ENCODE peak calls at places on chromosomes 1 and 21, in six cellular contexts. N is HL-60, B is HCT116, X is prostate gland, C is spleen, K is stomach. H is an unnamed sample.

GRCh38 chr1:42176902-42177519 is 12.5 kb upstream of the GUCA2A start:
- DNase-seq in N (peak), B (no peak), X (peak), C (no peak), K (no peak), H (peak)

GRCh38 chr21:36099000-36099399 is 29.2 kb downstream of the CBR1 start:
- DNase-seq in N (no peak), B (no peak), X (no peak), C (no peak), K (no peak), H (no peak)

GRCh38 chr1:29739176-29739575 is 502.9 kb downstream of the PTPRU start:
- DNase-seq in N (no peak), B (no peak), X (no peak), C (no peak), K (no peak), H (no peak)

GRCh38 chr1:239545466-239545865 is 159.1 kb downstream of the CHRM3 start:
- DNase-seq in N (no peak), B (no peak), X (no peak), C (no peak), K (no peak), H (no peak)

GRCh38 chr1:183783896-183784637 is 20.9 kb upstream of the RGL1 start:
- DNase-seq in N (no peak), B (no peak), X (peak), C (no peak), K (peak), H (peak)

GRCh38 chr1:19342894-19343616 is 30.9 kb downstream of the SLC66A1 start:
- DNase-seq in N (no peak), B (no peak), X (no peak), C (no peak), K (no peak), H (no peak)

GRCh38 chr1:79859212-79859948 is 852.9 kb upstream of the ADGRL4 start:
- DNase-seq in N (no peak), B (no peak), X (no peak), C (no peak), K (no peak), H (peak)

GRCh38 chr1:210291786-210292275 is 36.9 kb upstream of the HHAT start:
- DNase-seq in N (no peak), B (no peak), X (no peak), C (no peak), K (no peak), H (no peak)

GRCh38 chr21:27429612-27430361 is 462.9 kb upstream of the ADAMTS5 start:
- DNase-seq in N (no peak), B (no peak), X (no peak), C (no peak), K (no peak), H (peak)

GRCh38 chr1:53195913-53196484 is 625 bp upstream of the CPT2 start:
- DNase-seq in N (no peak), B (no peak), X (no peak), C (no peak), K (no peak), H (no peak)

GRCh38 chr1:32538887-32539583 is at the start of gene ZBTB8A:
- DNase-seq in N (no peak), B (peak), X (peak), C (no peak), K (peak), H (peak)

GRCh38 chr1:21162740-21163464 is 13.8 kb downstream of the EIF4G3 start:
- DNase-seq in N (no peak), B (no peak), X (no peak), C (no peak), K (no peak), H (peak)

GRCh38 chr1:21302747-21303715 is 12.8 kb upstream of the ECE1 start:
- DNase-seq in N (no peak), B (no peak), X (no peak), C (no peak), K (no peak), H (peak)

GRCh38 chr1:191206808-191207207 is 729.1 kb upstream of the BRINP3 start:
- DNase-seq in N (no peak), B (peak), X (no peak), C (no peak), K (no peak), H (peak)

GRCh38 chr1:78490861-78491310 is at the start of gene PTGFR:
- DNase-seq in N (no peak), B (no peak), X (no peak), C (no peak), K (no peak), H (peak)

GRCh38 chr1:226942392-226942791 is 2.3 kb downstream of the COQ8A start:
- DNase-seq in N (no peak), B (no peak), X (no peak), C (no peak), K (no peak), H (no peak)

GRCh38 chr1:94622757-94623156 is 81.2 kb upstream of the F3 start:
- DNase-seq in N (no peak), B (peak), X (no peak), C (no peak), K (no peak), H (no peak)

GRCh38 chr1:35807614-35808375 is at the start of gene AGO4:
- DNase-seq in N (no peak), B (no peak), X (peak), C (peak), K (peak), H (peak)
- TF ChIP-seq POLR2AphosphoS5 in N (no peak), B (peak), X (no peak), C (peak), K (no peak), H (no peak)

DNA sequence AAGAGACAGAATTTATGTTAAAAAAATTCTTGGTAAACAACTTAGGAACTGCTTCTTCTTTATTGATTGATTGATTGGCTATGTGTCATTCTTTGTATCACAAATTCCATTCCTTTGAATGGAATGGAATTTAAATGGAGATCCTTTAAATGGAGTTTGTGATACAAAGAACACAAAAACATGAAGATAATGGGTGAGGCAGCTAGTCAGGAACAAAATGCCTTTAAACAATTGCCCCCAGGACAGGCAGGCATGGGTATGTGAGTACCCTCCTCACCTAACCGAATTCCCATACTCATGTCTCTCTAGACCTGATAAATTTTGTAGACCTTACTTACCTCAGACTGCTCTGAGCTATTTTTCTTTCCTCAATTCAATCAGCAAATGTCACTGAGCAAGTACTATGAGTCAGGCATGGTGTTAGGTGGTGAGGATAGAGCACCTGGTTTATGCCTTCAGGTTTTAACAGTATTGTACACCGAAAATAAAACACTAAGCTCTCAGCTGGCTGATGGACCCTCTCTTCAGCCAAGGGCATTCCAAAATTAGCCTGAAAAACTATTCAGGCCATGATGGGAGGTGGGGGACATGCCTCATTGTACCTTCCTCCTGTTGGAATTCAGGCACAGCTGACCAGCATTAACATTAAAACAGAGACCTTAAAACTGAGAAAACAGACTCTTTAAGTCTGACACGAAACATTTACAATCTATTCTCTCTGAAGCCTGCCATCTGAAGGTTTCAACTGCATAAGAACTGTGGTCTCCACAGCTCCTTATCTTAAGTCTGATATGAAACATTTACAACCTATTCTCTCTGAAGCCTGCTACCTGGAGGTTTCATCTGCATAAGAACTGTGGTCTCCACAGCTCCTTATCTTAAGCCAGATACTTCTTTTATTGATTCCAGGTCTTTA is 58.9 kb downstream of the OLFML3 start:
- DNase-seq in N (no peak), B (no peak), X (no peak), C (no peak), K (no peak), H (no peak)
- H3K4me3 ChIP-seq in N (no peak), B (no peak), X (no peak), C (no peak), K (no peak), H (no peak)

GRCh38 chr1:153944822-153945117 is 1.7 kb downstream of the DENND4B start:
- DNase-seq in N (no peak), B (no peak), X (no peak), C (no peak), K (no peak), H (no peak)

GRCh38 chr1:153942766-153943549 is 3.6 kb downstream of the DENND4B start:
- DNase-seq in N (no peak), B (no peak), X (no peak), C (peak), K (no peak), H (no peak)

GRCh38 chr1:153945131-153945794 is 1.3 kb downstream of the DENND4B start:
- DNase-seq in N (peak), B (no peak), X (no peak), C (peak), K (peak), H (peak)

GRCh38 chr1:153945795-153946621 is 510 bp downstream of the DENND4B start:
- DNase-seq in N (peak), B (no peak), X (peak), C (peak), K (peak), H (peak)

DNA sequence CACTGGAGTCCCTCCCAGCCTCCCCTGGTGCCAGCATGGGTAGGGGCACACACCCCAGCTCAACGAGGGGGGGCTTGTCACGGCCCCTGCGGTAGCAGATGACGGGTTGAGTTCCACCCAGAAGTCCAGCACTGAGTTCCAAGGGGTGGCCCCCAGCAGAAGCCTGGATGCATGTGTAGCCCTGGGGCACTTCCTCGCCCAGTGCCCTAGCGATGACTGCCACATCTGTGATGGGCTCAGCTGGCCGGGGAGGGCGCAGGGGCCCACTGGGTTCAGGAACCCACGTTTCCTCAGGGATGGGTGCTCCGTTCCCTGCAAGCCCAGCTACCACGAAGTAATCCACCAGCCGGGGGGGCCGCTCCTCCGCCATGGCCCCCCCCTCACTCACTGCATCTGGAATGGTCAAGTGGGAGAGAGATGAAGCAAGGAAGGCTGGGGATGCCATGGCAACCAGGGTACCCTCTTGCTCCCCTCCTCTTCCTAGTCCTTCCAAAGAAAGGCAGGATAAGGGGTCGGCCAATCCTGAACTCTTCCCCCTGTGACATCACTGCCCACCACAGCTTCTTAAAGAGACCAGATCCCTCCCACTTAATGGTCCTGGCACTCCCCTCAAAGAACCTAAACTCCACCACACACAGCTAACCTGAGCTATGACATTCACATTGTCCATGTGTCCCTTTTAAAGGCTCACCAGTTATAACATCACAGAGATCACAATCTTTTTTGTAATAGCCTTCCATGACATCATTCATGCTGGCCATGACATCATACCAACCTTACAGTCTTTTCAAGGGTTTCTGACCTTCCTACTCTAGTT is 2.3 kb downstream of the DENND4B start:
- DNase-seq in N (peak), B (no peak), X (no peak), C (peak), K (no peak), H (no peak)
- TF ChIP-seq POLR2AphosphoS5 in N (no peak), B (no peak), X (no peak), C (peak), K (no peak), H (no peak)

GRCh38 chr1:221712776-221713431 is 29.0 kb downstream of the DUSP10 start:
- DNase-seq in N (no peak), B (no peak), X (no peak), C (peak), K (peak), H (no peak)
- H3K4me3 ChIP-seq in N (no peak), B (no peak), X (no peak), C (no peak), K (no peak), H (no peak)

GRCh38 chr1:115277276-115277675 is 60.8 kb downstream of the NGF start:
- DNase-seq in N (no peak), B (peak), X (no peak), C (no peak), K (no peak), H (no peak)
- TF ChIP-seq POLR2AphosphoS5 in N (no peak), B (no peak), X (no peak), C (no peak), K (no peak), H (no peak)

DNA sequence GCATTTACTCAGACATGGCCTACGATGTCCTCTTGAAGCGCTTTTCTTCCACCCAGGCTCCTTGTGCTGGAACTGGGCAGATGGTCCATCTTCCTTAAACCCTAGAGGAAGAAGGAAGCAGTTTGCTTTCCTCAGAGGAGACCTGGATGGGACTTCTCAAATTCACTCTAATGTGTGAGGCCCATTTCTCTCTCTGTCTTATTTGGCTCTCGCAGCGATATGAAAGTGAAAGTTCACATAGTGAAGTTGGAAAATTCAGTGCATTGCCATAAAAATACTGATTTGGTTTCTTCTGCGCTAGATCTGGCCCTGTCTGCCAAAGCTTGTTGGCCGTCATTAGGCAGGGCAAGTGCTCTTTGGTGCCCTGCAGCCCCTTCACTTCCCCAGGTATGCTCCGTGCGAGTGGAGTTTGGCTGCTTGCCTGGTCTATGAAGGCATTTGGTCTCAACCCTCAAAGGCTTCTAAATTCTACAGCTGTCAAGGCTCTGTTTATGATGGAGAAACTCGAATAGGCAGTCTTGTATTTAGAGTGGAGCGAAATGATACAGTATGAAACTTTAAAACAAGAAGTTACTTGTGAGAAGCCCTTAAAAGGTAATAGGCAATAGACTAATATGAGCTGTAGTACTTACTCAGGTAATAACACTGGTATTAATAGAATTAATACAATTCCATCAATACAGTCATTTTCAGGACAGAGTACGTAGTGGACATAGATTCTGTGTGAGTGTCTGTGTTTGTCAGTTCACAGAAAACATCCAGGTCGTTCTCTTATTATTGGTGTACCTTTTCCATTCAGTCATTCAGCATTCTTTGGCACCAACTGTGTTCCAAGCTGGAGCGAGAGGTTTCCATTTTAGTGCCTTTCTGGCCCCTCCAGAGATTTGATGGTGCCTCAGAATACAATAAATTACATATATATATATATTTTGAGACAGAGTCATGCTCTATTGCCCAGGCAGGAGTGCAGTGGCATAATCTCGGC is 20.5 kb downstream of the SZRD1 start:
- DNase-seq in N (no peak), B (no peak), X (no peak), C (no peak), K (no peak), H (peak)
- H3K4me3 ChIP-seq in N (no peak), B (no peak), X (peak), C (no peak), K (peak), H (peak)

DNA sequence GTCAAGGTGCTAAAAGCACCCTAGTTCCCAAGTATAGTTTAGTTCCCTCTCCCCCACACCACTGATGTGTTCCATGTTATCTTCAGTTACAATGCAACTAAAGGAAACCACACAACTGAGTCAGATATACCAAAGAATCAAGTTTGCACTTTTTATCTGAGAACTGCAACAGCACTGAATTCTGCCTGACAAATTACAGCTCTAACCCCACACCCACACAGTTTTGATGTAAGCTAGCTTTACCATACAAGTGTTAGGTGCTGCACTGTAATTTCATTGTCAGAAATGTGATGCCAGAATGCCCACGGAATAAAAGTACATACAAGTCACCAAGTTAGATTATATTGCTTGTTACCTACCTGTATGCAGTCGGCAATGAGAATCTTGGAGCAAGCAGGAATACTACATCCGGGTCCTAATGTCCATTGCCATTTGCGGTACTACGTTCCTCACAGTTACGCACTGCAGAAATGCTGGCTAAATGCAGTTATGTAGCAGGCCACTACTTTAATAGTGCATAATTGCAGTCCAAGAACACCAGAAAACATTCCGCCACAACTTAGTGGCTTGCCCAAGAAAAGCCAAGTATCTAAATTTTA is 12.1 kb downstream of the SFPQ start:
- DNase-seq in N (no peak), B (no peak), X (no peak), C (no peak), K (no peak), H (no peak)
- TF ChIP-seq POLR2AphosphoS5 in N (peak), B (no peak), X (no peak), C (no peak), K (no peak), H (no peak)

DNA sequence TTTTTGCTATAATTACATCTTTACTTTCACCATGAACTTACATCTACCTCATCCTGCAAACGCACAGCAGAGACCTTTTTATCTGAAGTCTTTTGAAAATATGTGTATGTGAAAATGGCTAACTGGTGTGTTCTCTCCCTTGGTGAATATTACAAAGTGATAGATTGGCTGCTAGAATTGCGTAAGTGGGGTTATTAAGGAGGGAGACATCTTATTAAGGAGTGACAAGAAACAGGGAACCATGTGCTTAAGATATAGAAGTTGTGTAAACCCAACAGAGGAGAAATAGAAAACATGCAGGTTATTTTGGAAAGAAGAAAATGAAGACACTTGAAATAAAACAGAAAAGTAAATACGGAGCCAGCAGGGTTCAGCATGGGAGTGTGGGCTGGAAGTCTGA is 7.8 kb downstream of the KCNJ15 start:
- DNase-seq in N (no peak), B (no peak), X (no peak), C (no peak), K (no peak), H (no peak)
- H3K4me3 ChIP-seq in N (no peak), B (no peak), X (no peak), C (no peak), K (no peak), H (no peak)